ENCODE peak calls at places on chromosomes 5 and 9, in nine cellular contexts. Y, B, H, R, V, X, N, D and K are unnamed samples.

GRCh38 chr5:151238303-151238741 is 14.4 kb upstream of the CCDC69 start:
- DNase-seq in Y (no peak), B (no peak), H (no peak), R (no peak), V (no peak), X (peak), N (peak), D (no peak), K (no peak)

GRCh38 chr9:74497750-74498615 is 848 bp downstream of the RORB start:
- DNase-seq in Y (peak), B (no peak), H (peak), R (no peak), V (peak), X (peak), N (peak), D (no peak), K (peak)

GRCh38 chr9:33778700-33779351 is 16.5 kb upstream of the PRSS3 start:
- DNase-seq in Y (peak), B (peak), H (peak), R (peak), V (peak), X (peak), N (no peak), D (peak), K (peak)

GRCh38 chr5:87121315-87122170 is 146.1 kb upstream of the RASA1 start:
- DNase-seq in Y (peak), B (peak), H (no peak), R (peak), V (peak), X (no peak), N (no peak), D (no peak), K (no peak)

GRCh38 chr9:14993061-14993800 is 83.0 kb upstream of the FREM1 start:
- DNase-seq in Y (peak), B (no peak), H (peak), R (peak), V (peak), X (peak), N (peak), D (peak), K (peak)

GRCh38 chr9:34686231-34686630 is 4.8 kb downstream of the CCL19 start:
- DNase-seq in Y (no peak), B (no peak), H (no peak), R (no peak), V (no peak), X (no peak), N (no peak), D (no peak), K (peak)

GRCh38 chr9:128225770-128226753 is 22.9 kb downstream of the DNM1 start:
- DNase-seq in Y (no peak), B (no peak), H (no peak), R (peak), V (no peak), X (no peak), N (no peak), D (no peak), K (no peak)

GRCh38 chr9:131776473-131776872 is 36.6 kb upstream of the RAPGEF1 start:
- DNase-seq in Y (peak), B (peak), H (no peak), R (peak), V (peak), X (peak), N (no peak), D (peak), K (peak)

GRCh38 chr9:15824310-15824709 is 271.5 kb downstream of the CCDC171 start:
- DNase-seq in Y (no peak), B (no peak), H (no peak), R (no peak), V (peak), X (no peak), N (no peak), D (no peak), K (no peak)

GRCh38 chr5:52134013-52134650 is 653.6 kb upstream of the ITGA1 start:
- DNase-seq in Y (no peak), B (no peak), H (no peak), R (no peak), V (no peak), X (no peak), N (no peak), D (no peak), K (no peak)

GRCh38 chr9:89684218-89684617 is 79.4 kb downstream of the GADD45G start:
- DNase-seq in Y (no peak), B (no peak), H (no peak), R (no peak), V (no peak), X (no peak), N (no peak), D (no peak), K (no peak)

GRCh38 chr9:18393340-18394130 is 80.4 kb upstream of the ADAMTSL1 start:
- DNase-seq in Y (no peak), B (peak), H (no peak), R (no peak), V (peak), X (no peak), N (no peak), D (no peak), K (peak)

GRCh38 chr9:110278080-110278707 is 21.9 kb upstream of the TXN start:
- DNase-seq in Y (no peak), B (peak), H (no peak), R (no peak), V (peak), X (no peak), N (no peak), D (no peak), K (no peak)

GRCh38 chr9:108830292-108830691 is 25.5 kb downstream of the ACTL7B start:
- DNase-seq in Y (no peak), B (no peak), H (no peak), R (no peak), V (peak), X (no peak), N (no peak), D (no peak), K (no peak)

GRCh38 chr9:34072410-34072809 is 23.7 kb upstream of the UBAP2 start:
- DNase-seq in Y (no peak), B (peak), H (no peak), R (no peak), V (no peak), X (no peak), N (no peak), D (no peak), K (peak)

GRCh38 chr5:143248391-143248790 is 155.1 kb downstream of the NR3C1 start:
- DNase-seq in Y (no peak), B (no peak), H (no peak), R (no peak), V (no peak), X (no peak), N (no peak), D (no peak), K (no peak)

GRCh38 chr5:113029614-113030013 is 53.0 kb downstream of the DCP2 start:
- DNase-seq in Y (no peak), B (no peak), H (no peak), R (no peak), V (peak), X (no peak), N (no peak), D (no peak), K (no peak)

GRCh38 chr5:58204966-58205365 is 254.9 kb downstream of the PLK2 start:
- DNase-seq in Y (no peak), B (no peak), H (no peak), R (no peak), V (no peak), X (no peak), N (no peak), D (no peak), K (no peak)

GRCh38 chr5:151155777-151156731 is 1.5 kb downstream of the ANXA6 start:
- DNase-seq in Y (peak), B (no peak), H (peak), R (no peak), V (peak), X (no peak), N (peak), D (no peak), K (peak)

GRCh38 chr5:152634596-152634995 is 229.5 kb upstream of the NMUR2 start:
- DNase-seq in Y (no peak), B (no peak), H (no peak), R (no peak), V (no peak), X (peak), N (no peak), D (no peak), K (peak)

GRCh38 chr5:136066705-136067271 is 38.0 kb downstream of the TGFBI start:
- DNase-seq in Y (no peak), B (no peak), H (no peak), R (no peak), V (peak), X (no peak), N (no peak), D (no peak), K (no peak)

GRCh38 chr5:157485811-157486739 is 26.1 kb downstream of the NIPAL4 start:
- DNase-seq in Y (no peak), B (no peak), H (no peak), R (peak), V (no peak), X (no peak), N (peak), D (no peak), K (no peak)

GRCh38 chr9:76341616-76342015 is 52.6 kb downstream of the RFK start:
- DNase-seq in Y (no peak), B (no peak), H (no peak), R (no peak), V (no peak), X (no peak), N (no peak), D (no peak), K (no peak)

GRCh38 chr5:112779531-112779930 is 41.8 kb downstream of the APC start:
- DNase-seq in Y (no peak), B (no peak), H (no peak), R (no peak), V (peak), X (no peak), N (no peak), D (no peak), K (no peak)

GRCh38 chr9:11023201-11023600 is 410.4 kb upstream of the PTPRD start:
- DNase-seq in Y (no peak), B (no peak), H (no peak), R (no peak), V (peak), X (no peak), N (no peak), D (no peak), K (no peak)

GRCh38 chr9:104748359-104749031 is 1.0 kb downstream of the NIPSNAP3A start:
- DNase-seq in Y (no peak), B (no peak), H (peak), R (no peak), V (peak), X (no peak), N (no peak), D (no peak), K (no peak)

GRCh38 chr5:123807177-123807900 is 295.4 kb downstream of the CSNK1G3 start:
- DNase-seq in Y (no peak), B (no peak), H (no peak), R (peak), V (peak), X (no peak), N (no peak), D (no peak), K (peak)

GRCh38 chr5:98516701-98517100 is 256.8 kb upstream of the RGMB start:
- DNase-seq in Y (no peak), B (no peak), H (no peak), R (no peak), V (no peak), X (no peak), N (no peak), D (no peak), K (no peak)

GRCh38 chr5:61658592-61659008 is 326.5 kb downstream of the ZSWIM6 start:
- DNase-seq in Y (peak), B (peak), H (peak), R (peak), V (peak), X (peak), N (peak), D (peak), K (peak)

GRCh38 chr9:81395301-81396054 is 293.9 kb downstream of the TLE1 start:
- DNase-seq in Y (no peak), B (no peak), H (no peak), R (no peak), V (no peak), X (no peak), N (no peak), D (no peak), K (no peak)

GRCh38 chr9:113649054-113649453 is 185.5 kb downstream of the RGS3 start:
- DNase-seq in Y (no peak), B (no peak), H (peak), R (peak), V (peak), X (no peak), N (peak), D (no peak), K (peak)

GRCh38 chr5:179135441-179136215 is 75.5 kb downstream of the ZNF354C start:
- DNase-seq in Y (no peak), B (no peak), H (no peak), R (no peak), V (no peak), X (no peak), N (peak), D (no peak), K (no peak)

GRCh38 chr5:173191561-173191960 is 43.4 kb downstream of the NKX2-5 start:
- DNase-seq in Y (no peak), B (no peak), H (no peak), R (no peak), V (no peak), X (no peak), N (no peak), D (no peak), K (no peak)

GRCh38 chr5:92505145-92505544 is 1075.9 kb downstream of the NR2F1-AS1 start:
- DNase-seq in Y (no peak), B (no peak), H (no peak), R (no peak), V (peak), X (no peak), N (no peak), D (no peak), K (no peak)

GRCh38 chr9:133768859-133769510 is 30.8 kb upstream of the SARDH start:
- DNase-seq in Y (no peak), B (no peak), H (no peak), R (peak), V (no peak), X (peak), N (peak), D (no peak), K (peak)

GRCh38 chr5:122498163-122498562 is 186.1 kb downstream of the SNCAIP start:
- DNase-seq in Y (no peak), B (no peak), H (no peak), R (no peak), V (peak), X (peak), N (no peak), D (no peak), K (no peak)